ENCODE peak calls at places on chromosomes 13 and 19, in four cellular contexts. C, I, R and S are unnamed samples.

GRCh38 chr19:38606131-38606530 is 11.6 kb downstream of the MAP4K1 start:
- DNase-seq in C (no peak), I (no peak), R (no peak), S (no peak)

GRCh38 chr19:35752746-35753350 is 4.0 kb downstream of the HSPB6 start:
- DNase-seq in C (no peak), I (peak; percentile 84), R (no peak), S (no peak)

GRCh38 chr19:4914736-4915501 is 5.6 kb downstream of the UHRF1 start:
- DNase-seq in C (no peak), I (peak; percentile 90), R (peak; percentile 82), S (peak; percentile 79)

GRCh38 chr13:97627566-97627965 is 193.6 kb downstream of the RAP2A start:
- DNase-seq in C (peak; percentile 13), I (no peak), R (peak; percentile 82), S (no peak)

GRCh38 chr19:42255766-42256750 is 1.1 kb upstream of the ERF start:
- DNase-seq in C (no peak), I (peak; percentile 93), R (peak; percentile 71), S (no peak)

GRCh38 chr19:47679922-47680857 is 33.0 kb upstream of the EHD2 start:
- DNase-seq in C (no peak), I (no peak), R (no peak), S (no peak)

GRCh38 chr13:31765441-31765840 is 26.1 kb downstream of the RXFP2 start:
- DNase-seq in C (no peak), I (no peak), R (peak; percentile 91), S (no peak)

GRCh38 chr13:85512421-85512820 is 286.8 kb downstream of the SLITRK6 start:
- DNase-seq in C (no peak), I (no peak), R (no peak), S (no peak)

GRCh38 chr13:41458939-41459753 is 1.8 kb downstream of the RGCC start:
- DNase-seq in C (no peak), I (no peak), R (peak; percentile 81), S (peak; percentile 58)

GRCh38 chr19:4870025-4870700 is 2.7 kb upstream of the PLIN3 start:
- DNase-seq in C (no peak), I (no peak), R (peak; percentile 97), S (no peak)

GRCh38 chr13:37163626-37164365 is 58.3 kb upstream of the CSNK1A1L start:
- DNase-seq in C (no peak), I (no peak), R (no peak), S (no peak)

GRCh38 chr13:37679043-37679442 is 80.5 kb upstream of the POSTN start:
- DNase-seq in C (no peak), I (no peak), R (no peak), S (no peak)

GRCh38 chr13:51801631-51802099 is 2.3 kb downstream of the DHRS12 start:
- DNase-seq in C (peak; percentile 72), I (peak; percentile 94), R (peak; percentile 38), S (no peak)

GRCh38 chr19:12880551-12881171 is 588 bp downstream of the DNASE2 start:
- DNase-seq in C (no peak), I (peak; percentile 90), R (peak; percentile 21), S (no peak)

GRCh38 chr13:94239135-94239534 is 240.3 kb downstream of the DCT start:
- DNase-seq in C (no peak), I (no peak), R (peak; percentile 85), S (no peak)

GRCh38 chr19:39351537-39352037 is 9.4 kb downstream of the SAMD4B start:
- DNase-seq in C (no peak), I (no peak), R (no peak), S (no peak)

GRCh38 chr19:16649734-16650133 is 10.2 kb downstream of the SMIM7 start:
- DNase-seq in C (peak; percentile 14), I (no peak), R (peak; percentile 22), S (no peak)

GRCh38 chr13:80040219-80040976 is 300.5 kb downstream of the SPRY2 start:
- DNase-seq in C (no peak), I (no peak), R (peak; percentile 98), S (no peak)

GRCh38 chr13:47135800-47136658 is 239.2 kb upstream of the HTR2A start:
- DNase-seq in C (no peak), I (no peak), R (no peak), S (no peak)

GRCh38 chr13:97367427-97367826 is 66.5 kb upstream of the RAP2A start:
- DNase-seq in C (no peak), I (no peak), R (peak; percentile 51), S (no peak)